ENCODE peak calls at places on chromosomes 11 and 22, in nine cellular contexts. M is A673, H is endodermal cell, R is upper lobe of right lung, S is cardiac muscle cell, F is fibroblast of lung, C is adrenal gland, W is lower lobe of right lung, N is HCT116. Z is an unnamed sample. For H3K4me1, the result is how much of the 10 kb centered on the place peaks cover.

GRCh38 chr11:69647761-69648497 is 7.0 kb downstream of the CCND1 start:
- DNase-seq in S (no peak), N (no peak), C (no peak), H (peak), R (peak), W (no peak), M (peak), F (no peak), Z (no peak)

GRCh38 chr11:67059671-67060070 is 3.0 kb downstream of the RHOD start:
- DNase-seq in H (no peak), W (no peak), R (no peak), S (no peak), C (no peak), F (no peak), N (no peak), M (no peak), Z (no peak)

GRCh38 chr11:33045551-33046255 is 6.3 kb downstream of the TCP11L1 start:
- DNase-seq in N (no peak), W (no peak), H (no peak), M (peak), C (no peak), F (no peak), R (no peak), S (no peak), Z (no peak)

GRCh38 chr11:8812438-8812837 is 98.6 kb upstream of the AKIP1 start:
- DNase-seq in H (peak), N (no peak), W (peak), F (peak), C (peak), R (peak), S (no peak), M (no peak), Z (no peak)

GRCh38 chr11:120212926-120213325 is 2.1 kb downstream of the OAF start:
- DNase-seq in W (no peak), F (no peak), C (no peak), R (no peak), N (no peak), M (no peak), S (peak), H (no peak), Z (no peak)

GRCh38 chr11:74134661-74135515 is 35.9 kb downstream of the C2CD3 start:
- DNase-seq in M (no peak), S (no peak), F (peak), H (no peak), R (no peak), C (no peak), W (no peak), N (peak), Z (no peak)

GRCh38 chr11:69099193-69099592 is 50.5 kb downstream of the TPCN2 start:
- DNase-seq in R (no peak), C (no peak), S (no peak), W (no peak), H (no peak), M (no peak), F (no peak), N (no peak), Z (no peak)

GRCh38 chr11:104146421-104146820 is 17.5 kb downstream of the PDGFD start:
- DNase-seq in S (no peak), C (no peak), F (no peak), W (no peak), R (no peak), M (no peak), H (no peak), N (no peak), Z (no peak)

GRCh38 chr11:12198261-12198925 is 88.0 kb downstream of the MICAL2 start:
- DNase-seq in N (no peak), M (no peak), R (peak), C (no peak), W (no peak), H (no peak), F (no peak), S (no peak), Z (no peak)

GRCh38 chr11:128948583-128948982 is 5.9 kb upstream of the TP53AIP1 start:
- DNase-seq in S (peak), R (no peak), W (no peak), C (no peak), M (no peak), H (peak), F (no peak), N (no peak), Z (no peak)

GRCh38 chr11:95067828-95068244 is 1.1 kb downstream of the SRSF8 start:
- DNase-seq in R (no peak), H (no peak), C (peak), S (no peak), N (no peak), W (no peak), F (peak), M (no peak), Z (no peak)

GRCh38 chr11:134052988-134053945 is 15.6 kb upstream of the JAM3 start:
- DNase-seq in C (peak), W (no peak), R (no peak), N (no peak), S (no peak), M (no peak), H (peak), F (no peak), Z (no peak)

GRCh38 chr11:69477111-69477510 is 4.4 kb upstream of the LINC01488 start:
- DNase-seq in N (no peak), C (no peak), R (no peak), M (no peak), W (peak), H (no peak), F (no peak), S (no peak), Z (no peak)

GRCh38 chr11:66363805-66364535 is 7.6 kb downstream of the SLC29A2 start:
- DNase-seq in W (peak), M (peak), H (peak), F (no peak), R (peak), C (peak), N (no peak), S (no peak), Z (peak)

GRCh38 chr11:106875013-106875412 is 143.3 kb downstream of the GUCY1A2 start:
- DNase-seq in F (peak), C (no peak), W (no peak), M (no peak), N (no peak), H (no peak), S (no peak), R (no peak), Z (no peak)

GRCh38 chr11:64245401-64245796 is 1.3 kb downstream of the PPP1R14B start:
- DNase-seq in N (no peak), H (no peak), R (no peak), M (no peak), F (no peak), W (no peak), C (peak), S (no peak), Z (no peak)

GRCh38 chr11:117908261-117908895 is 20.8 kb downstream of the TMPRSS13 start:
- DNase-seq in N (no peak), F (no peak), R (no peak), M (no peak), C (no peak), W (no peak), S (no peak), H (peak), Z (no peak)

GRCh38 chr11:70608568-70609314 is 210.4 kb downstream of the CTTN start:
- DNase-seq in S (no peak), W (peak), C (no peak), M (no peak), F (peak), N (no peak), H (no peak), R (no peak), Z (no peak)

GRCh38 chr11:89504270-89504669 is 13.1 kb upstream of the NOX4 start:
- DNase-seq in N (no peak), S (no peak), M (no peak), W (no peak), R (no peak), H (no peak), F (no peak), C (no peak), Z (no peak)

GRCh38 chr11:102551188-102551781 is 20.7 kb upstream of the MMP7 start:
- DNase-seq in R (no peak), W (no peak), N (no peak), H (no peak), M (no peak), F (no peak), S (peak), C (no peak), Z (no peak)

GRCh38 chr22:30694638-30695350 is at the start of gene OSBP2:
- DNase-seq in N (no peak), F (no peak), W (peak), C (peak), H (peak), M (peak), R (peak), S (peak), Z (peak)

GRCh38 chr22:23098230-23098705 is 27.9 kb downstream of the GNAZ start:
- DNase-seq in N (no peak), R (no peak), M (no peak), S (no peak), C (peak), H (no peak), W (no peak), F (no peak), Z (no peak)

GRCh38 chr11:120235024-120235628 is 4.8 kb upstream of the POU2F3 start:
- DNase-seq in H (peak), R (peak), S (peak), N (peak), M (peak), F (peak), W (peak), C (no peak), Z (peak)

GRCh38 chr11:70397336-70397982 is 870 bp upstream of the CTTN start:
- DNase-seq in R (no peak), F (peak), W (no peak), M (peak), C (no peak), H (peak), N (peak), S (peak), Z (peak)

GRCh38 chr22:46869848-46870441 is 107.5 kb downstream of the TBC1D22A start:
- DNase-seq in C (no peak), F (peak), N (no peak), S (no peak), R (no peak), M (no peak), H (no peak), W (no peak), Z (no peak)

DNA sequence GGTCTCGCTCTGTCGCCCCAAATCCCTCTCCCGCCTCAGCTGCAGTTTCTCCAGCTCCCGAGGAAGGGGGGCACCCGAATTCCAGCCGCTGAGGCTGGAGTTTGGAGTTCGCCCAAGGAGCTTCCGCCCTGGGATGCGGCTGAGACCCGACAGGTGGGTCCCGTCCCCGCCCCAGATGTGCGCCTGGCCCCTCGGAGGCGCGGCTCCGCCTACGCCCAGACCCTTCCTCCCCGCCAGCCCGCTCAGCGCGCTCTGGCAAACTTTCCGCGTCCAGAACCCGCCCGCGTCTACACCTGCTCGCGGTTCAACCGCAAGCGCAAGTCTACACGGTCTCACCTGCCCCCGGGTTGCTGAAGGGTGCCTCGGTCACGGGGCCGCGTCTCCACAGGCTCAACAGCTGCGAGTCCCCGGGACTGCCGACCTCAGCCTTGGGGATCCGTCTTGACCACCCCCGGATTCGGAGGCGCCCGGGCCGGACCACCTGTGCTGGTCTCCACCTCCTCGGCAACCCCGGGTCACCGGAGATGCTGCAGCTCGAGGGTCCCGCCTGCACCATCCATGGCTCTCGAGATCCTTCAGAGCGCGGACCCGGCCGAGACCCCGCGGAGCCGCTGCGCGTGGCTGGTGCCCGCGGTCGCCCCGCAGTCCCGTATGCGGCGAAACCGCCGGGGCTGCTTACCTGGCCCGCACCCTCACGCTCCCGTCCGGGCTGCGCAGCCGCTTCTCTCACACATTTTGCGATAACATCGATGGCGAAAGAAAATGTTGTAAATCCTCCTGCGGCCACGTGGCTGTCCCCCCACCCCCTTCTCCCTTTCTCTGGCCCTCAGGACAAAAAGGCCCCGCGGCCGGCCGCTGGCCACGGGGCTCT is 63.6 kb downstream of the NFAM1 start:
- DNase-seq in W (peak), N (no peak), S (no peak), H (peak), R (no peak), M (no peak), C (no peak), F (no peak), Z (peak)
- H3K4me1 ChIP-seq in W (under half), N (under half), S (under half), H (under half), R (under half), M (half or more), C (under half), F (under half), Z (under half)

GRCh38 chr11:13289081-13289480 is 11.5 kb downstream of the BMAL1 start:
- DNase-seq in S (peak), M (peak), W (no peak), F (peak), C (peak), R (no peak), N (no peak), H (peak), Z (no peak)
- TF ChIP-seq CTCF in S (no peak), M (no peak), W (no peak), F (no peak), C (no peak), R (no peak), N (no peak), H (peak), Z (no peak)

GRCh38 chr11:2698386-2699184 is 1.2 kb downstream of the KCNQ1OT1 start:
- DNase-seq in N (no peak), F (no peak), C (peak), S (no peak), M (no peak), R (no peak), W (no peak), H (peak), Z (no peak)
- H3K4me1 ChIP-seq in N (under half), F (under half), C (under half), S (under half), M (under half), R (under half), W (under half), H (under half), Z (under half)

GRCh38 chr11:125092669-125093068 is 18.8 kb downstream of the TMEM218 start:
- DNase-seq in S (no peak), R (no peak), M (no peak), N (no peak), H (peak), F (no peak), C (no peak), W (no peak), Z (no peak)

GRCh38 chr11:125094731-125095130 is 16.7 kb downstream of the TMEM218 start:
- DNase-seq in R (no peak), N (no peak), H (no peak), W (no peak), C (no peak), F (no peak), S (no peak), M (no peak), Z (no peak)

GRCh38 chr11:125091877-125092664 is 19.4 kb downstream of the TMEM218 start:
- DNase-seq in R (peak), M (no peak), H (peak), W (no peak), C (no peak), F (no peak), S (no peak), N (no peak), Z (no peak)

GRCh38 chr11:125091247-125091876 is 20.1 kb downstream of the TMEM218 start:
- DNase-seq in H (peak), N (no peak), M (peak), C (no peak), W (peak), F (peak), S (peak), R (peak), Z (peak)

GRCh38 chr11:125093502-125093901 is 17.9 kb downstream of the TMEM218 start:
- DNase-seq in N (no peak), M (no peak), H (no peak), F (no peak), S (no peak), W (no peak), R (no peak), C (no peak), Z (no peak)
- TF ChIP-seq CTCF in N (no peak), M (no peak), H (no peak), F (no peak), S (no peak), W (no peak), R (no peak), C (no peak), Z (no peak)

DNA sequence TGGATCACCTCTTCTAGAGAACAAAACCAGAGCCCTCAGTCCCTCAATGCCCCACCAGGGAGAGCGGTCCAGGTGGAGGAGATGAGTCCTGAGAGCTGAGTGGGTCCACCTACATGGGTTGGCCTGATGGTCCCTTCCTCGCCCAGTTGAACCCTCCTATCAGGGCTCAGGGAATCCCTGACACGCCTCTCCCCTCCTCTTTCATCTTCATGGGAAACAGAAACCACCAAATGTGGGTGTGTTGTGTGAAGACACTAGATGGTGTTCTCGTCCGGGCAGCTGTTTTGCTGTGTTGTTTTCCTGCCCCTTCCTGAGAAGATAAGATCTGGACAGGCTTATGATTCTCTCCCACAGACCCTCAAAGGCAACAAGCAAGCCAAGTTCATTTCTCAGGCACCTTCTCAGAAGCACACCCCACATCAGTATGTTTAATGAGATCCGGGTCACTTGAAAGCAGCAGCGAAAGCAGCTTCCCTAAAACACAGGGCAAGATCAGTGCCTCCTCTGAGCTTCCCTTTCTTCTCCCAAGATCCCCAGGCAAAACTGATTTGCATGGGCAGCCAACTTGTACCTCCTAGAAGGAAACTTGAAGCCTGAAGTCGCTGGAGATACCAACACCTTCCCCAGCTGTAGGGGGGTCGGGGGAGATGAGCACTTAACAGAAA is 35.3 kb upstream of the POU2AF1 start:
- DNase-seq in M (no peak), N (no peak), H (peak), S (no peak), W (no peak), R (no peak), C (no peak), F (no peak), Z (no peak)
- H3K4me1 ChIP-seq in M (under half), N (under half), H (under half), S (under half), W (under half), R (under half), C (under half), F (under half), Z (under half)

DNA sequence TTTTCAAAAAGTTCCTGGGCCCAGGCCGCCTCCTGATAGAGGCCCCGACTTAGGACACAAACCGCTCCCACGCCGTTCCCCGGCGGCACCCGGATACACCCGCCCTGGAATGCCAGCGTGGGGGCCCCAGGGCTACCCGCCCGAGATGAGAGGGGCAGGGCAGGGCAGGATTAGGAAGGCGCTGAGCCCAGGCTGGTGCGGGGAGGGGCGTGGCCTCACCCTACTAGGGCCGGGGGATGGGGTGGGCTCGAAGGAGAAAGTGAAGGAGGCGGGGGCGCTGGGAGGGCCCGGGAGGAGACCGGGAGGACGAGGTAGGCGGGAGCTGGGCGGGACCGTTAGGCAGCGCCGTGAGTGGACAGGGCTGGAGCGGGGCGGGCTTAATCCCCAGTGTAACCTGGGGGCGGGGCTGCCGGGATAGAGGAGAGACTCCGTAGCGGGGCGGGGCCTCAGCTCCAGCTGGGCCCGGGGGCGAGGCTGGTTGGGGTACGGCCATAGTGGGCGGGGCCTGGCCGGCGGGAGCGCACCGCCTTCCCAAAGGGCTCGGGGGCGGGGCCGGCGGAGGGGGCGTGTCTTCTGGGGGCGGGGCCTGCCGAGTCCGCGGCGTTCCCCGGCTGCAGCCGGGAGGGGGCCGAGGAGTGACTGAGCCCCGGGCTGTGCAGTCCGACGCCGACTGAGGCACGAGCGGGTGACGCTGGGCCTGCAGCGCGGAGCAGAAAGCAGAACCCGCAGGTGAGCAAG is at the start of gene CD82:
- DNase-seq in S (peak), C (peak), W (peak), R (peak), M (peak), F (peak), N (peak), H (peak), Z (peak)
- TF ChIP-seq CTCF in S (peak), C (no peak), W (peak), R (peak), M (peak), F (no peak), N (no peak), H (peak), Z (peak)

Z was measured in hepatocyte.